ENCODE peak calls at places on chromosomes 4 and X, in seven cellular contexts. I is WTC11, R is pancreas, L is osteocyte, V is colonic mucosa, P is brain microvascular endothelial cell, U is breast epithelium. Y is an unnamed sample.

GRCh38 chrX:40849906-40850672 is 114.7 kb upstream of the MED14 start:
- DNase-seq in I (no peak), P (no peak), L (no peak), U (no peak), V (no peak), R (no peak), Y (no peak)

GRCh38 chr4:76279462-76279861 is 27.1 kb upstream of the STBD1 start:
- DNase-seq in L (no peak), U (no peak), V (no peak), I (no peak), P (no peak), R (no peak), Y (no peak)

GRCh38 chr4:169986369-169986768 is 39.8 kb downstream of the MFAP3L start:
- DNase-seq in L (no peak), P (no peak), U (no peak), I (no peak), V (no peak), R (no peak), Y (no peak)

GRCh38 chrX:22093550-22093949 is 61.4 kb downstream of the PHEX start:
- DNase-seq in I (no peak), P (no peak), R (no peak), V (no peak), L (no peak), U (no peak), Y (no peak)

GRCh38 chr4:77148081-77148480 is 8.9 kb upstream of the CCNG2 start:
- DNase-seq in R (no peak), V (no peak), U (no peak), P (no peak), I (no peak), L (no peak), Y (no peak)

GRCh38 chr4:76208005-76208765 is 5.4 kb downstream of the SCARB2 start:
- DNase-seq in U (peak), P (peak), L (peak), V (peak), R (peak), I (no peak), Y (no peak)

GRCh38 chr4:7897811-7898210 is 41.9 kb downstream of the AFAP1 start:
- DNase-seq in R (no peak), I (no peak), L (no peak), U (no peak), V (no peak), P (no peak), Y (no peak)

GRCh38 chr4:24003476-24003875 is 113.6 kb upstream of the PPARGC1A start:
- DNase-seq in R (no peak), L (no peak), U (no peak), V (no peak), P (no peak), I (no peak), Y (no peak)

GRCh38 chrX:64570204-64570603 is 175.0 kb upstream of the MTMR8 start:
- DNase-seq in I (peak), P (no peak), R (no peak), L (no peak), V (no peak), U (no peak), Y (no peak)

GRCh38 chrX:17606211-17606610 is 131.1 kb upstream of the SCML1 start:
- DNase-seq in R (no peak), I (no peak), P (no peak), U (no peak), L (no peak), V (no peak), Y (no peak)

GRCh38 chr4:88526221-88526815 is 2.7 kb upstream of the PYURF start:
- DNase-seq in V (no peak), R (no peak), P (no peak), I (no peak), U (no peak), L (no peak), Y (no peak)
- TF ChIP-seq CTCF in V (peak), R (no peak), P (no peak), I (no peak), U (no peak), L (peak), Y (no peak)

GRCh38 chr4:118004088-118004487 is 30.2 kb upstream of the NDST3 start:
- DNase-seq in R (no peak), U (no peak), I (no peak), P (no peak), L (no peak), V (no peak), Y (no peak)

DNA sequence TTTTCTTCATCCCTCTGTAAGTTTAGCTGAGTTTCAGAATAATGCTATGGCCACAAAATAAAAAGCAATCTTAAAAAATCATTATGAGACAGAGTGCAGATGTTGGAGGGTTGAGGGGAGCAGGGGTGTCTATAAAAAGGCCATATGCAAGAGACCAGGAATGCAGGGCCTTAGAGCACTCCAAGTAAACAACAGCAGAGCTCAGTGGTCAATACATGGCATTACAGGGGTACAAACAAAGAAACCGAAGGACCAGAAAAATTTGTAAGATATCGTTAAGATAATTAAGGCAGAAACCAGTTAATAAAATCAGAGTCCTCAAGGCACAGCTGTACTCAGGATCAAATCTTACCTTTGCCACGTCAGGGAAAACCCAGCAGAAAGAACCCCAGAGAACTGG is 28.4 kb upstream of the NDST3 start:
- DNase-seq in U (no peak), V (no peak), L (no peak), I (no peak), R (no peak), P (no peak), Y (no peak)
- TF ChIP-seq CTCF in U (no peak), V (no peak), L (no peak), I (peak), R (no peak), P (peak), Y (no peak)

DNA sequence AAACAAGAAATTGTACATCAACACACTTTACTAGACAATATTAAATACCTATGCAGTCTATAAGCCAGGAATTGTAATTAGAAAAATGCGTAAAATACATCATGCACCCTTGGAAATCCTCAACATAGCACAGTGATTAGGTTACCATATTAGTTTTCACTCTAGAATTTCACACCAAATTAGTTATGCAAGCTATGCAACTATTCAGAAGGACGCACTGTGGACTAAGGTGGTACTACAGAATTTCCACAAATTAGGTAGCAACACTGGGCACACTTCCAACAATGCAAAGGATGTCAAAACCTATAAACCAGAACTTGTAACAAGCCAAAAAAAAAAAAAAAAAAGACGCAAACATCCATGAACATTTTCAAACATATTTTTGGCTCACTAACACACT is 71.1 kb upstream of the ZCCHC13 start:
- DNase-seq in R (no peak), P (peak), U (no peak), L (no peak), I (no peak), V (no peak), Y (no peak)
- TF ChIP-seq CTCF in R (no peak), P (peak), U (no peak), L (no peak), I (no peak), V (no peak), Y (no peak)

GRCh38 chr4:82430193-82431025 is at the start of the genes ENOPH1 and HNRNPDL:
- DNase-seq in U (peak), R (peak), P (peak), V (peak), L (peak), I (peak), Y (peak)
- TF ChIP-seq CTCF in U (no peak), R (no peak), P (no peak), V (no peak), L (no peak), I (no peak), Y (no peak)

GRCh38 chr4:15100994-15101695 is 98.9 kb downstream of the CPEB2 start:
- DNase-seq in R (no peak), I (no peak), L (no peak), U (no peak), V (no peak), P (no peak), Y (no peak)
- TF ChIP-seq CTCF in R (no peak), I (no peak), L (no peak), U (no peak), V (no peak), P (no peak), Y (no peak)

GRCh38 chr4:112978691-112979472 is 70.6 kb upstream of the ANK2 start:
- DNase-seq in U (no peak), V (no peak), P (peak), I (no peak), L (no peak), R (no peak), Y (no peak)
- TF ChIP-seq CTCF in U (no peak), V (no peak), P (no peak), I (no peak), L (no peak), R (no peak), Y (no peak)

GRCh38 chrX:23623797-23624196 is 43.5 kb upstream of the PRDX4 start:
- DNase-seq in R (no peak), L (no peak), P (no peak), I (no peak), V (no peak), U (no peak), Y (no peak)

GRCh38 chrX:23631136-23631535 is 36.2 kb upstream of the PRDX4 start:
- DNase-seq in L (no peak), V (no peak), P (no peak), R (no peak), U (no peak), I (no peak), Y (no peak)

GRCh38 chrX:23621621-23622265 is 45.5 kb upstream of the PRDX4 start:
- DNase-seq in L (no peak), U (no peak), I (no peak), P (no peak), R (no peak), V (no peak), Y (no peak)

GRCh38 chrX:23626651-23627050 is 40.6 kb upstream of the PRDX4 start:
- DNase-seq in V (no peak), U (no peak), R (no peak), I (no peak), L (no peak), P (no peak), Y (no peak)
- TF ChIP-seq CTCF in V (no peak), U (no peak), R (no peak), I (no peak), L (no peak), P (peak), Y (no peak)

GRCh38 chrX:147550217-147550616 is 361.5 kb upstream of the FMR1 start:
- DNase-seq in I (no peak), P (no peak), R (peak), U (no peak), V (no peak), L (no peak), Y (no peak)
- TF ChIP-seq CTCF in I (no peak), P (no peak), R (no peak), U (no peak), V (no peak), L (peak), Y (no peak)

GRCh38 chr4:4386736-4387392 is at the start of gene NSG1:
- DNase-seq in L (no peak), V (no peak), R (no peak), U (no peak), P (no peak), I (peak), Y (no peak)

GRCh38 chr4:4386296-4386735 is 586 bp upstream of the NSG1 start:
- DNase-seq in U (no peak), I (peak), P (no peak), L (no peak), V (no peak), R (no peak), Y (no peak)

GRCh38 chr4:4383085-4383484 is 3.8 kb upstream of the NSG1 start:
- DNase-seq in U (no peak), P (no peak), L (no peak), R (no peak), V (no peak), I (no peak), Y (no peak)

GRCh38 chr4:4385729-4386295 is 1.1 kb upstream of the NSG1 start:
- DNase-seq in L (no peak), P (no peak), R (no peak), U (no peak), V (no peak), I (no peak), Y (no peak)

GRCh38 chr4:4384837-4385236 is 2.1 kb upstream of the NSG1 start:
- DNase-seq in I (peak), P (no peak), L (no peak), V (no peak), U (no peak), R (no peak), Y (no peak)
- TF ChIP-seq CTCF in I (peak), P (peak), L (peak), V (no peak), U (no peak), R (no peak), Y (no peak)

Y was measured in omental fat pad.